ENCODE peak calls at places on chromosomes 5 and 9, in ten cellular contexts. W, Q, N, A, M, X, Y, G, P and S are unnamed samples.

GRCh38 chr5:149128023-149128875 is 13.0 kb upstream of the ABLIM3 start:
- DNase-seq in W (no peak), N (no peak), A (no peak), Y (peak; percentile 55), X (no peak), Q (no peak), M (no peak), G (peak; percentile 51), P (no peak), S (no peak)

GRCh38 chr9:137317021-137317978 is 15.2 kb upstream of the NRARP start:
- DNase-seq in Q (peak; percentile 76), W (peak; percentile 38), A (no peak), P (no peak), G (no peak), Y (no peak), N (no peak), M (peak; percentile 71), X (peak; percentile 20), S (no peak)

GRCh38 chr9:752201-752600 is 89.3 kb upstream of the DMRT1 start:
- DNase-seq in Q (no peak), M (peak; percentile 83), P (no peak), X (no peak), Y (peak; percentile 89), A (peak; percentile 56), G (peak; percentile 97), N (no peak), W (no peak), S (peak; percentile 93)

GRCh38 chr5:38291355-38291754 is 33.0 kb downstream of the EGFLAM start:
- DNase-seq in A (no peak), P (no peak), M (no peak), X (no peak), G (no peak), Y (no peak), N (no peak), Q (no peak), W (no peak), S (peak; percentile 69)

GRCh38 chr9:76989501-76989900 is 30.0 kb upstream of the FOXB2 start:
- DNase-seq in Q (no peak), W (no peak), A (no peak), G (no peak), P (no peak), Y (no peak), X (no peak), N (no peak), M (no peak), S (no peak)

GRCh38 chr5:157548513-157549282 is 26.9 kb downstream of the ADAM19 start:
- DNase-seq in G (peak; percentile 94), Y (peak; percentile 89), P (no peak), N (no peak), A (no peak), M (no peak), Q (no peak), X (no peak), W (peak; percentile 34), S (peak; percentile 70)

GRCh38 chr5:151151793-151152192 is 5.8 kb downstream of the ANXA6 start:
- DNase-seq in X (no peak), M (no peak), Y (peak; percentile 66), W (peak; percentile 54), P (no peak), N (no peak), A (peak; percentile 71), G (peak; percentile 47), Q (no peak), S (no peak)

GRCh38 chr5:146466521-146467349 is 19.6 kb downstream of the TCERG1 start:
- DNase-seq in Q (no peak), A (no peak), N (no peak), G (peak; percentile 49), Y (peak; percentile 39), M (no peak), W (no peak), P (no peak), X (no peak), S (no peak)

GRCh38 chr9:113997610-113998009 is 80.5 kb downstream of the AMBP start:
- DNase-seq in G (no peak), N (no peak), X (peak; percentile 9), Q (no peak), W (peak; percentile 24), A (peak; percentile 54), P (no peak), Y (no peak), M (peak; percentile 69), S (no peak)

GRCh38 chr5:127650649-127651048 is 1.8 kb downstream of the CTXN3 start:
- DNase-seq in A (no peak), M (no peak), G (peak; percentile 82), X (no peak), P (no peak), Y (peak; percentile 81), N (no peak), Q (no peak), W (no peak), S (peak; percentile 67)

GRCh38 chr5:6759401-6759800 is 46.2 kb downstream of the TENT4A start:
- DNase-seq in Q (no peak), G (no peak), W (no peak), M (no peak), X (no peak), N (no peak), P (no peak), Y (peak; percentile 8), A (no peak), S (no peak)

GRCh38 chr5:10539685-10539998 is 24.2 kb upstream of the ANKRD33B start:
- DNase-seq in M (no peak), Y (no peak), P (no peak), N (no peak), A (no peak), Q (no peak), X (no peak), G (no peak), W (no peak), S (no peak)

GRCh38 chr5:88683506-88684135 is 199.4 kb downstream of the MEF2C start:
- DNase-seq in Y (no peak), P (no peak), M (peak; percentile 45), A (no peak), N (no peak), W (no peak), X (no peak), G (no peak), Q (no peak), S (no peak)

GRCh38 chr5:102753889-102754498 is 1.1 kb upstream of the PAM start:
- DNase-seq in Y (peak; percentile 3), M (peak; percentile 78), G (no peak), X (no peak), N (no peak), Q (peak; percentile 74), W (no peak), P (no peak), A (no peak), S (no peak)

GRCh38 chr5:96881511-96882115 is 5.3 kb downstream of the ERAP2 start:
- DNase-seq in Q (no peak), X (no peak), G (peak; percentile 60), N (no peak), W (no peak), Y (peak; percentile 80), P (no peak), M (no peak), A (no peak), S (peak; percentile 69)

DNA sequence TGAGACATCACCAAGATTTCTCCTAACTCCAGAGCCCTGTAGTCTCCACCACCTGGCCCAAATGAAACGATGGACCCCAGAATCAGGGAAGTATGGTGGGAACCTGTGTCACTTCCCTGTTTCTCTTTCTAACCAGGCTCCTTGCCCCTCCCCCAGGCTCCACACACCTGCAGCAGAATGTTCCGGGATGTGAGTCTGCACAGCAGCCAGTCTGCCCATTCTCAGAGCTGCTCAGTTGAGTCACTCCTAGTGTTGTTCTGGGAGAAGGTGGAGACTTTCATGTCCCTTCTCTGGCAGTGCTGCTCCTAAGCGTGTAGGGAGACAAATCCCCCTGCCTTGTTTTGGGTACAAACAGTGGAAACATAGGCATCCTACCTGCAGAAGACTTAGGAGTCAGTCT is 76.0 kb upstream of the XPA start:
- DNase-seq in A (no peak), X (no peak), G (no peak), Q (no peak), P (no peak), N (no peak), W (peak; percentile 60), M (no peak), Y (no peak), S (no peak)
- H3K27ac ChIP-seq in A (no peak overlapping the region), X (no peak overlapping the region), G (no peak overlapping the region), Q (no peak overlapping the region), P (no peak overlapping the region), N (no peak overlapping the region), W (no peak overlapping the region), M (no peak overlapping the region), Y (no peak overlapping the region), S (no peak overlapping the region)

DNA sequence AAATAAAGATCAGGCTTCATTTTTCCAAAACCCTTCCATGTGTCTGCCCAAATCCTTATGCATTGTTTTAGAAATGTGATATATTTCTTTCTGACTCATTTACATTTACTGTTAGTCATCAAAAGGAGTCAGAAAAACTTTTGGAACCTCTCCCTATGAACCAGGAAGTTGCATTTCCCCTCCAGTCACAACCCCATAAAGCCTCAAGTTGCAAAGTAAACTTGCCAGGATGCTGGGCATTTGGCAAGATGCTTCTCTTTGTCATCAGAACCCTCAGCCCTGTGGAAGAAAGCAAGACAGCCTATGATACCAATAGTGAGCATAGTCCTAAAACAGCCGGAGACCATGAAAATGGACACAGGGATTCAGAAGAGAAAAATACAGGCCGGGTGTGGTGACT is 84.2 kb downstream of the MUSK start:
- DNase-seq in W (no peak), X (no peak), P (no peak), N (no peak), M (no peak), Y (peak; percentile 95), A (no peak), Q (no peak), G (peak; percentile 96), S (peak; percentile 95)
- H3K27ac ChIP-seq in W (no peak overlapping the region), X (no peak overlapping the region), P (no peak overlapping the region), N (no peak overlapping the region), M (no peak overlapping the region), Y (no peak overlapping the region), A (no peak overlapping the region), Q (no peak overlapping the region), G (peak overlapping the region; percentile 72), S (peak overlapping the region; percentile 21)

DNA sequence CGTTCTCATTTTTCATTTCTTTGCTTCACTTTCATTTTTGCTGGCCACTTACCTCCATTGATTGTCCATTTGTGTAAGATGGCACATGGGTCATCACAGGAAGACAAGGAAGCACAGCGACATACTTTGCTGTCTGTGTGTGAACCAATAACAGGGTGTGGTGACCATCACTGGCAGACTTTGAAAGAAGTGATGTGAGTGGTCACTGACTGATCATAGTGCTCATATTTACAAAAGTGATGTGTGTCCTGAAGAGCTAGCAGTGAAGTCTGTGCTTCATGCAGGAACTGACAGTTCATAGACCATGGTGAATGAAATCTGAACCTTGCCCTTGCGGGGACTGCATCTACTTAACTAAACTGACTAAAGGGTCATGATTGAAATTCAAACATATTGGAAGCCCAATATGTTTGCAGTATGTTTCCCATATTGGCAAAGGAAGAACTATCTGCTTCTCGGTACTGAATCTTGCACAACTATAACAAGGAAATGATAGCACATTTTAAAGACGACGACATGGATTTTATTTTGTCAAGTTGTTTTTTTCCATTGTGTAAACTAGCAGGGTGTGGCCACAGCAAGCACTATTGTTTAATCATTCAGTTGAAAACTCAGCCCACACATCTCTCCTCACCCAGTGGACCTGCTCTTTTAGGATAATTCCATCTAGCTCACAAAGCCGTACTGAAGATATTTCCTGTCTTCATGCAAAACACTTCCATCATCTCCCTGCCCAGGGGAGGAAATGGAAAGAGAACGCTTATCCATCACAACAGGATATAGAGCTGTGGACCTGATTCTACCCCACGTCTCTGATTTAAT is 232.0 kb upstream of the ANKRD55 start:
- DNase-seq in A (no peak), W (no peak), X (no peak), P (no peak), M (no peak), Y (no peak), G (no peak), Q (no peak), N (no peak), S (no peak)
- H3K27ac ChIP-seq in A (no peak overlapping the region), W (no peak overlapping the region), X (no peak overlapping the region), P (no peak overlapping the region), M (no peak overlapping the region), Y (no peak overlapping the region), G (no peak overlapping the region), Q (peak overlapping the region; percentile 53), N (no peak overlapping the region), S (no peak overlapping the region)

GRCh38 chr5:172659570-172659908 is 18.5 kb downstream of the NEURL1B start:
- DNase-seq in Q (no peak), W (no peak), M (no peak), X (no peak), N (no peak), Y (no peak), A (no peak), P (no peak), G (no peak), S (no peak)
- H3K27ac ChIP-seq in Q (peak overlapping the region; percentile 68), W (peak overlapping the region; percentile 88), M (peak overlapping the region; percentile 61), X (peak overlapping the region; percentile 66), N (peak overlapping the region; percentile 75), Y (peak overlapping the region; percentile 95), A (peak overlapping the region; percentile 91), P (no peak overlapping the region), G (peak overlapping the region; percentile 93), S (no peak overlapping the region)